ENCODE peak calls at places on chromosomes 12 and 14, in seven cellular contexts. S, A, U, E, L, V and I are unnamed samples.

GRCh38 chr12:79834712-79835376 is 100.1 kb downstream of the PPP1R12A start:
- DNase-seq in V (no peak), U (no peak), S (no peak), E (no peak), L (no peak), A (no peak), I (no peak)

GRCh38 chr14:103847954-103848719 is 762 bp upstream of the PPP1R13B start:
- DNase-seq in S (no peak), E (no peak), L (no peak), A (no peak), V (peak; percentile 44), U (no peak), I (no peak)

GRCh38 chr12:6662602-6662905 is 365 bp downstream of the ING4 start:
- DNase-seq in L (no peak), U (no peak), V (no peak), A (peak; percentile 65), S (no peak), E (no peak), I (no peak)

GRCh38 chr14:95452176-95452889 is 64.1 kb downstream of the SYNE3 start:
- DNase-seq in A (peak; percentile 45), V (no peak), L (no peak), E (no peak), S (no peak), U (peak; percentile 12), I (no peak)

GRCh38 chr12:77724367-77724957 is 106.2 kb upstream of the NAV3 start:
- DNase-seq in S (no peak), U (no peak), A (peak; percentile 27), V (no peak), E (no peak), L (no peak), I (no peak)

GRCh38 chr14:55754471-55754870 is 174.5 kb downstream of the KTN1 start:
- DNase-seq in E (no peak), S (no peak), A (no peak), L (no peak), V (no peak), U (no peak), I (no peak)

GRCh38 chr14:105006831-105007592 is 13.9 kb downstream of the CDCA4 start:
- DNase-seq in U (no peak), E (no peak), V (no peak), A (no peak), S (no peak), L (no peak), I (no peak)

GRCh38 chr14:28765907-28766504 is 581 bp upstream of the FOXG1 start:
- DNase-seq in V (no peak), S (no peak), A (no peak), U (no peak), E (no peak), L (no peak), I (no peak)

GRCh38 chr14:92922883-92923743 is at the start of gene CHGA:
- DNase-seq in A (peak; percentile 76), E (peak; percentile 61), L (peak; percentile 20), V (peak; percentile 49), U (peak; percentile 52), S (peak; percentile 33), I (no peak)